ENCODE peak calls at places on chromosome 12, in eight cellular contexts. G, H, C, M, Y, T, J and V are unnamed samples. For H3K4me1, the result is how much of the 10 kb centered on the place peaks cover.

GRCh38 chr12:11885261-11886038 is 185.3 kb upstream of the BCL2L14 start:
- DNase-seq in G (peak), H (no peak), C (no peak), M (no peak), Y (no peak), T (no peak), J (no peak), V (no peak)

GRCh38 chr12:113990548-113991223 is 24.6 kb upstream of the RBM19 start:
- DNase-seq in G (no peak), H (no peak), C (no peak), M (no peak), Y (no peak), T (no peak), J (peak), V (no peak)

GRCh38 chr12:25830456-25830855 is 128.0 kb upstream of the RASSF8 start:
- DNase-seq in G (no peak), H (no peak), C (no peak), M (no peak), Y (no peak), T (no peak), J (no peak), V (no peak)

GRCh38 chr12:95473440-95473946 is 459 bp upstream of the METAP2 start:
- DNase-seq in G (peak), H (no peak), C (peak), M (peak), Y (peak), T (peak), J (no peak), V (peak)

GRCh38 chr12:59321278-59321677 is 274.6 kb upstream of the SLC16A7 start:
- DNase-seq in G (no peak), H (no peak), C (no peak), M (no peak), Y (no peak), T (no peak), J (no peak), V (no peak)

GRCh38 chr12:89686311-89686710 is 22.3 kb downstream of the ATP2B1 start:
- DNase-seq in G (no peak), H (no peak), C (no peak), M (no peak), Y (no peak), T (no peak), J (no peak), V (no peak)

GRCh38 chr12:49974231-49974675 is 1.5 kb downstream of the AQP6 start:
- DNase-seq in G (peak), H (peak), C (no peak), M (peak), Y (peak), T (peak), J (peak), V (no peak)

GRCh38 chr12:49652921-49653520 is 29.7 kb downstream of the PRPF40B start:
- DNase-seq in G (no peak), H (peak), C (no peak), M (no peak), Y (no peak), T (no peak), J (no peak), V (no peak)

GRCh38 chr12:70648831-70649230 is 11.6 kb upstream of the PTPRB start:
- DNase-seq in G (no peak), H (no peak), C (no peak), M (no peak), Y (no peak), T (no peak), J (no peak), V (no peak)

GRCh38 chr12:19435831-19436497 is 3.3 kb upstream of the AEBP2 start:
- DNase-seq in G (no peak), H (no peak), C (no peak), M (no peak), Y (no peak), T (no peak), J (peak), V (no peak)

GRCh38 chr12:24596768-24597388 is 352.0 kb downstream of the BCAT1 start:
- DNase-seq in G (no peak), H (no peak), C (no peak), M (no peak), Y (no peak), T (no peak), J (no peak), V (no peak)

GRCh38 chr12:65784616-65785015 is 39.7 kb upstream of the HMGA2 start:
- DNase-seq in G (no peak), H (no peak), C (no peak), M (no peak), Y (no peak), T (no peak), J (no peak), V (no peak)

GRCh38 chr12:59070534-59070933 is 150.2 kb upstream of the LRIG3 start:
- DNase-seq in G (no peak), H (no peak), C (no peak), M (no peak), Y (no peak), T (no peak), J (no peak), V (no peak)

DNA sequence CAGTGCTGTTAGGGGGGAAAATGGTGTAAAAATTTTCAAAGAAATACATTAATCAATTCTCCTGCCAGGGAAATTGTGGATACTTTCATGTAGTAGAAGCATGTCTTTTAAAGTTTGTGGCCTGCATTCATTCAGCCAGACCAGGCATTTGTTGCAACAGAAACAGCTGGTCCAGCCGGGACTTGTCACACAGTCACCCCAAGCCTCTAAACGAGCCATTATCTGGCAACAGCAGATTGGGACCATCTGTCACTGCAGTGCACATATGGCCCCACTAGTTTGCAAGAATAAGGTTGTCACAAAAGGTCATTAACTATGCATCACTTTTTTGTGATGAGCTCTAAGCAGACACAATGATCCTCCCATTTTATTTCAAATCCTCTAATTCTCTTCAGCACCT is 193.9 kb downstream of the PHLDA1 start:
- DNase-seq in G (no peak), H (no peak), C (no peak), M (no peak), Y (no peak), T (no peak), J (no peak), V (no peak)
- H3K4me1 ChIP-seq in G (under half), H (under half), C (under half), M (under half), Y (under half), T (under half), J (under half), V (under half)

GRCh38 chr12:34210183-34210582 is 187.9 kb downstream of the ALG10 start:
- DNase-seq in G (no peak), H (no peak), C (no peak), M (no peak), Y (no peak), T (no peak), J (no peak), V (no peak)

GRCh38 chr12:34208331-34209258 is 186.3 kb downstream of the ALG10 start:
- DNase-seq in G (no peak), H (no peak), C (no peak), M (no peak), Y (no peak), T (no peak), J (no peak), V (no peak)

GRCh38 chr12:34210689-34211530 is 188.6 kb downstream of the ALG10 start:
- DNase-seq in G (no peak), H (no peak), C (no peak), M (no peak), Y (no peak), T (no peak), J (no peak), V (no peak)

GRCh38 chr12:34207858-34208257 is 185.6 kb downstream of the ALG10 start:
- DNase-seq in G (no peak), H (no peak), C (no peak), M (no peak), Y (no peak), T (no peak), J (no peak), V (no peak)

DNA sequence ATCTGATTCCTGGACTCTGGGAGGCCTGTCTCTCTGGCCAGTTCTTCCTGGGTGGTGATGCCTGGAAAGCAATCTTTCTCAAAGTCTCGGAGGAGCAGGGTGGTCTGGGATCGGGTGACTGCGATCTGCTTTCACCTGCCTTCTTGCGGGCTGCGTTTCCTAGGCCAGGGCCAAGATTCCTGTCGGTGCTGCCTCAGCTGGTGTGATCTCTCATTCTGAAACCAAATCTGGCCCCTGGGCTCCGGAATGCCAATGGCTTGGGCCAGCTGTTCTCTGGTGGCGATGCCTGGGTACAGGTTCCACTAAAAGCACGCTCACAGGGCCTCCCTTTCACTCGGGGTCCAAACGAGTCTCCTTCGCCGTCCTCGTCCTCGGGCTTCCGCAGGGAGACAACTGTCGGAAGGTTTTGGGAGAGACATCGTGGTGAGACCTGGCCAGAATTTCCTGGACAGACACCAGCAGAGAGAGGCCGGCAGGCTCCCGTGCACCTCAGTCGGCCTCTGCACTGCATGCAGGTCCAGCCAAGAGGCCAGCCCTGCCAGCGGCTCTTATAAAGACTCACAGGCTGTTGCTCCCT is 187.1 kb downstream of the ALG10 start:
- DNase-seq in G (no peak), H (no peak), C (no peak), M (no peak), Y (no peak), T (no peak), J (no peak), V (no peak)
- H3K4me1 ChIP-seq in G (under half), H (under half), C (under half), M (under half), Y (under half), T (under half), J (under half), V (under half)

GRCh38 chr12:67040861-67041137 is 228.4 kb upstream of the CAND1 start:
- DNase-seq in G (no peak), H (no peak), C (no peak), M (no peak), Y (no peak), T (no peak), J (no peak), V (no peak)

GRCh38 chr12:67042697-67043131 is 226.4 kb upstream of the CAND1 start:
- DNase-seq in G (no peak), H (no peak), C (no peak), M (no peak), Y (no peak), T (no peak), J (peak), V (no peak)

GRCh38 chr12:67043771-67044170 is 225.4 kb upstream of the CAND1 start:
- DNase-seq in G (no peak), H (no peak), C (no peak), M (no peak), Y (no peak), T (no peak), J (no peak), V (no peak)

GRCh38 chr12:67038486-67038885 is 230.7 kb upstream of the CAND1 start:
- DNase-seq in G (no peak), H (no peak), C (no peak), M (no peak), Y (no peak), T (no peak), J (no peak), V (no peak)

GRCh38 chr12:67039995-67040860 is 228.9 kb upstream of the CAND1 start:
- DNase-seq in G (no peak), H (no peak), C (no peak), M (no peak), Y (no peak), T (no peak), J (no peak), V (no peak)
- H3K4me1 ChIP-seq in G (under half), H (half or more), C (under half), M (under half), Y (under half), T (under half), J (under half), V (under half)

GRCh38 chr12:92304335-92305066 is 158.9 kb upstream of the BTG1 start:
- DNase-seq in G (no peak), H (no peak), C (no peak), M (no peak), Y (no peak), T (no peak), J (no peak), V (no peak)

GRCh38 chr12:92301329-92301728 is 155.7 kb upstream of the BTG1 start:
- DNase-seq in G (no peak), H (no peak), C (no peak), M (no peak), Y (no peak), T (no peak), J (no peak), V (no peak)

GRCh38 chr12:92300781-92301180 is 155.1 kb upstream of the BTG1 start:
- DNase-seq in G (no peak), H (no peak), C (no peak), M (no peak), Y (no peak), T (no peak), J (no peak), V (no peak)

GRCh38 chr12:92299744-92300143 is 154.1 kb upstream of the BTG1 start:
- DNase-seq in G (no peak), H (no peak), C (no peak), M (no peak), Y (no peak), T (no peak), J (no peak), V (no peak)

DNA sequence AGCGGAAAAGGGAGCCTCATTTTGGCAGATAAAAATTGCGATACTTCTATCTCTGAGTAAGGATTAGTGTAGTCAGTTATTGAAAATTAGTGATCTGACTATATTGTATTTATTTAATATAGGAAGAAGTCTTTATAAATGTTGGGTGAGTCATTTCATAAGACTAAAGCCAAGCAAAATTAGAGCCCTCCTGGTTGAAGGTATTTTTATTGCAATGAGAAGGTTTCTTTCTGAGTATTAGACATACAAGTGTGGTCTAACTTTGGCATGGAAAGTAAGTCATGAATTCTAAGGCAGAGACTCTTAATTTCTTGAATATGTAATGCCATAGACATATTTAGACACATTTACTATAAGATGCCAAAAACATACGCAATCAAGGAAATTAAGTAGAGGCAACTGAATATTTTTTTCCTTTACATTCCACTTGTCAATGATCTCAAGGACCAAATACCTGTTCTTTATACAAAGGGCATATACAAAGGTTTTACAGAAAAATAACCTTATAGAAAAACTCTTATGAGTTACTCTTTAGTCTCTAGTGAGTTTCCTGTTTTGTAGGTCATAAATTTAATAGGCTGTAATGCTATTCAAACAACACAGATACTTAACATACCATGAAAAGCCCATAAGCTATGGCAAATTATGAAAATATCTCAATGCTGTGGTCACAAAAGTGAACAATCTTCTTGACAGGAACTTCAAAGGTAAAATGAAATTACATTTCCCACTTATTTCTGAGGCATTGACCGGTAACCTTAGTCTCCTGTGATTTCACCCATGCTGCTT is 156.6 kb upstream of the BTG1 start:
- DNase-seq in G (no peak), H (no peak), C (no peak), M (no peak), Y (no peak), T (no peak), J (no peak), V (no peak)
- H3K4me1 ChIP-seq in G (under half), H (under half), C (under half), M (under half), Y (under half), T (under half), J (under half), V (under half)

GRCh38 chr12:26937863-26938659 is at the start of the genes FGFR1OP2 and INTS13:
- DNase-seq in G (peak), H (peak), C (peak), M (peak), Y (peak), T (peak), J (peak), V (peak)
- H3K4me1 ChIP-seq in G (half or more), H (half or more), C (under half), M (under half), Y (under half), T (under half), J (under half), V (under half)